ENCODE peak calls at places on chromosome 19, in ten cellular contexts. E is heart left ventricle, A is colonic mucosa, W is HFFc6, J is BJ, V is AG09309, L is thoracic aorta, U is heart right ventricle, S is GM06990, O is cardiac fibroblast. R is an unnamed sample.

GRCh38 chr19:44512326-44513298 is 12.3 kb upstream of the ZNF180 start:
- DNase-seq in S (no peak), L (no peak), U (no peak), V (peak), J (no peak), A (peak), E (no peak), O (peak), W (peak), R (no peak)

GRCh38 chr19:41226053-41226873 is 7.2 kb downstream of the AXL start:
- DNase-seq in U (peak), S (no peak), L (peak), V (peak), A (peak), J (peak), W (peak), O (peak), E (peak), R (no peak)

GRCh38 chr19:48329167-48329891 is 4.0 kb downstream of the EMP3 start:
- DNase-seq in W (peak), V (no peak), L (no peak), A (no peak), J (no peak), U (no peak), S (peak), E (no peak), O (peak), R (no peak)

GRCh38 chr19:45509692-45510015 is 2.4 kb downstream of the VASP start:
- DNase-seq in A (no peak), W (no peak), V (no peak), L (no peak), O (no peak), J (no peak), U (no peak), S (no peak), E (no peak), R (no peak)

GRCh38 chr19:5837768-5838364 is 1.6 kb downstream of the FUT6 start:
- DNase-seq in E (no peak), L (no peak), J (no peak), S (no peak), O (no peak), V (no peak), U (no peak), W (no peak), A (no peak), R (no peak)

GRCh38 chr19:1882089-1882785 is 3.1 kb downstream of the ABHD17A start:
- DNase-seq in O (no peak), S (no peak), L (no peak), U (no peak), E (no peak), J (no peak), W (no peak), A (no peak), V (no peak), R (no peak)

GRCh38 chr19:50196322-50196932 is 7.0 kb upstream of the MYH14 start:
- DNase-seq in W (no peak), A (no peak), S (no peak), L (no peak), J (no peak), V (no peak), O (no peak), E (no peak), U (no peak), R (no peak)

GRCh38 chr19:47124937-47125668 is 5.5 kb upstream of the SAE1 start:
- DNase-seq in V (no peak), W (peak), S (no peak), U (no peak), A (no peak), L (no peak), J (no peak), E (no peak), O (peak), R (no peak)

GRCh38 chr19:688992-689391 is 6.3 kb downstream of the PRSS57 start:
- DNase-seq in U (no peak), L (no peak), A (no peak), O (no peak), V (no peak), S (no peak), W (no peak), E (no peak), J (no peak), R (no peak)

GRCh38 chr19:37920591-37921450 is 13.8 kb downstream of the SIPA1L3 start:
- DNase-seq in J (no peak), S (peak), W (no peak), U (no peak), L (no peak), V (no peak), E (no peak), A (no peak), O (no peak), R (no peak)

GRCh38 chr19:35140898-35141626 is 2.0 kb upstream of the FXYD7 start:
- DNase-seq in W (peak), J (no peak), E (peak), L (peak), U (peak), V (no peak), S (peak), A (peak), O (peak), R (peak)

GRCh38 chr19:2755811-2756210 is 16.0 kb upstream of the SLC39A3 start:
- DNase-seq in L (no peak), A (no peak), U (no peak), E (no peak), O (no peak), W (no peak), V (no peak), S (no peak), J (no peak), R (no peak)

GRCh38 chr19:38370299-38370698 is 4.1 kb upstream of the PSMD8 start:
- DNase-seq in V (no peak), E (no peak), U (no peak), L (no peak), W (no peak), A (no peak), S (no peak), O (no peak), J (no peak), R (no peak)

GRCh38 chr19:37551123-37551993 is 43.2 kb downstream of the ZNF571 start:
- DNase-seq in A (peak), L (no peak), U (peak), O (peak), V (no peak), E (peak), W (no peak), J (peak), S (peak), R (no peak)

GRCh38 chr19:49565261-49565660 is 15.1 kb downstream of the NOSIP start:
- DNase-seq in V (no peak), J (no peak), A (peak), O (peak), L (no peak), S (no peak), E (peak), U (no peak), W (no peak), R (no peak)

GRCh38 chr19:28359819-28360414 is 853.0 kb downstream of the UQCRFS1 start:
- DNase-seq in U (no peak), W (no peak), S (no peak), V (no peak), J (no peak), A (no peak), E (no peak), O (no peak), L (no peak), R (no peak)

GRCh38 chr19:6362351-6362801 is 1.0 kb downstream of the CLPP start:
- DNase-seq in E (no peak), V (no peak), J (no peak), U (no peak), W (no peak), S (peak), L (no peak), A (no peak), O (no peak), R (no peak)

GRCh38 chr19:48510421-48511268 is 990 bp downstream of the LMTK3 start:
- DNase-seq in A (peak), J (no peak), W (peak), E (peak), U (peak), O (peak), V (no peak), S (peak), L (no peak), R (peak)

GRCh38 chr19:55494172-55494761 is 6.0 kb downstream of the SSC5D start:
- DNase-seq in E (peak), W (peak), O (peak), L (no peak), A (no peak), J (no peak), U (peak), S (no peak), V (no peak), R (peak)

GRCh38 chr19:48992571-48993174 is 436 bp downstream of the GYS1 start:
- DNase-seq in J (no peak), O (no peak), S (no peak), W (no peak), A (peak), E (peak), L (no peak), V (no peak), U (no peak), R (no peak)

GRCh38 chr19:52007436-52007804 is 591 bp downstream of the ZNF615 start:
- DNase-seq in S (no peak), W (no peak), U (no peak), O (peak), J (no peak), E (no peak), A (no peak), V (no peak), L (no peak), R (no peak)

GRCh38 chr19:29122185-29122584 is 90.8 kb downstream of the UQCRFS1 start:
- DNase-seq in V (no peak), S (no peak), W (no peak), U (no peak), L (no peak), E (no peak), O (no peak), J (no peak), A (no peak), R (no peak)

GRCh38 chr19:40217921-40218890 is at the start of gene TTC9B:
- DNase-seq in S (peak), W (no peak), U (no peak), E (no peak), J (no peak), V (no peak), L (no peak), O (peak), A (no peak), R (no peak)

GRCh38 chr19:57171551-57172081 is 4.3 kb upstream of the DUXA start:
- DNase-seq in E (peak), V (no peak), W (no peak), U (peak), L (no peak), A (peak), J (no peak), O (peak), S (peak), R (no peak)

GRCh38 chr19:46211201-46211881 is 18.2 kb upstream of the IGFL1 start:
- DNase-seq in O (peak), U (no peak), W (no peak), S (no peak), V (no peak), J (no peak), A (no peak), E (no peak), L (no peak), R (no peak)

GRCh38 chr19:42394751-42395150 is 4.7 kb upstream of the CNFN start:
- DNase-seq in E (no peak), W (no peak), J (no peak), O (peak), S (no peak), L (no peak), V (no peak), A (no peak), U (no peak), R (no peak)

GRCh38 chr19:40613669-40614594 is 12.8 kb downstream of the LTBP4 start:
- DNase-seq in O (peak), A (peak), V (no peak), S (peak), U (peak), E (peak), J (peak), W (peak), L (no peak), R (no peak)

GRCh38 chr19:45293682-45294081 is 29.0 kb downstream of the CKM start:
- DNase-seq in W (no peak), U (no peak), E (no peak), A (no peak), O (no peak), L (no peak), S (no peak), J (no peak), V (no peak), R (no peak)

GRCh38 chr19:32566246-32566830 is 14.7 kb upstream of the PDCD5 start:
- DNase-seq in O (peak), W (peak), J (no peak), U (no peak), A (no peak), L (no peak), E (no peak), S (no peak), V (no peak), R (no peak)

GRCh38 chr19:29294343-29294811 is 81.4 kb upstream of the UQCRFS1 start:
- DNase-seq in U (no peak), L (no peak), V (no peak), O (no peak), W (no peak), J (no peak), E (no peak), A (no peak), S (no peak), R (no peak)

GRCh38 chr19:40632311-40633036 is 31.3 kb downstream of the LTBP4 start:
- DNase-seq in O (no peak), S (no peak), V (no peak), E (no peak), A (no peak), L (no peak), U (no peak), J (no peak), W (no peak), R (no peak)

GRCh38 chr19:6971366-6971765 is 49.9 kb downstream of the MBD3L2B start:
- DNase-seq in S (no peak), U (no peak), O (no peak), W (peak), E (no peak), V (no peak), J (no peak), A (no peak), L (no peak), R (no peak)

GRCh38 chr19:45769821-45770191 is 754 bp upstream of the SIX5 start:
- DNase-seq in U (peak), E (peak), W (no peak), L (no peak), A (peak), J (no peak), S (peak), O (no peak), V (no peak), R (no peak)

GRCh38 chr19:49546825-49547565 is 19.2 kb downstream of the RCN3 start:
- DNase-seq in E (peak), W (peak), L (peak), S (no peak), U (no peak), O (peak), A (peak), J (peak), V (peak), R (peak)

GRCh38 chr19:12648088-12648487 is 18.5 kb downstream of the MAN2B1 start:
- DNase-seq in J (no peak), A (peak), O (no peak), L (no peak), V (no peak), U (no peak), E (no peak), W (no peak), S (no peak), R (no peak)
- TF ChIP-seq CTCF in J (peak), A (no peak), O (peak), L (no peak), V (peak), U (peak), E (peak), W (peak), S (no peak), R (no peak)

DNA sequence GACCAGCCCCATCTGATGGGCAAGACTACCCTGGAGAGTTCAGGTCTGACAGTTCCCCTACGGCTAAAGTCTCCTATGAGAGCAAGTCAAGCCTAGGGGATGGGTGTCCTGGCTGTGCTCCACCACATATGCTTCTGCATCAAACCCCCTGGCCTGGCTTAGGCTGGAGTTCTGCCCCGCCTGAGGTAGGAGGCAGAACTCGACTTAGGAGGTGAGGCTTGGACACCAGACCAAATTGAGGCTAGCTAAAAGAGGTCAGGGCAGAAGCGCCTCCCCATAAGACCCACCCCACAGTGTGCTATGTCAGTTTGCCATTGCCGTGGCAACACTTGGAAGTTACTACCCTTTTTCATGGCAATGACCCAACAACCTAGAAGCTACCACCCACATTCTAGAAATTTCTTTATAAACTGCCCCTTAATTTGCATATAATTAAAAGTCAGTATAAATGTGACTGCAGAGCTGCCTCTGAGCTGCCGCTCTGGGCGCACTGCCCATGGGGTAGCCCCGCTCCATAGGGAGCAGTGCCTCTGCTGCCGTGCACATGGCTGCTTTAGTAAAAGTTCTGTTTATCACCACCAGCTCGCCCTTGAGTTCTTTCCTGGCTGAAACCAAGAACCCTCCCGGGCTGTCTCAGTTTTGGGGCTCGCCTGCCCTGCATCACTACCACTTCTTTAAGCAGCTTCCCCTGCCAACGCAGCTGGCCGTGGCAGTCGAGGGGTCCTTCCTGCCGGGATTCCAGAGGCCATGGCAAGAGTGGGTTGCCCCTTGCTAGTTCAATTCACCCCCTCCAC is 20.2 kb downstream of the AP1M1 start:
- DNase-seq in E (no peak), U (no peak), O (no peak), V (no peak), J (no peak), S (no peak), W (no peak), L (no peak), A (no peak), R (no peak)
- TF ChIP-seq CTCF in E (no peak), U (no peak), O (no peak), V (no peak), J (no peak), S (no peak), W (no peak), L (no peak), A (no peak), R (no peak)

GRCh38 chr19:31111741-31112140 is 237.5 kb downstream of the TSHZ3 start:
- DNase-seq in L (no peak), A (no peak), S (no peak), O (no peak), U (no peak), J (no peak), V (no peak), W (no peak), E (no peak), R (no peak)

GRCh38 chr19:31109626-31110025 is 239.6 kb downstream of the TSHZ3 start:
- DNase-seq in L (no peak), E (no peak), V (no peak), W (no peak), A (no peak), U (no peak), O (no peak), J (no peak), S (no peak), R (no peak)

GRCh38 chr19:31113250-31113685 is 236.0 kb downstream of the TSHZ3 start:
- DNase-seq in J (peak), A (no peak), S (no peak), L (no peak), U (no peak), O (no peak), V (peak), E (no peak), W (peak), R (no peak)

GRCh38 chr19:31112158-31112557 is 237.1 kb downstream of the TSHZ3 start:
- DNase-seq in A (no peak), W (no peak), S (no peak), V (no peak), L (no peak), E (no peak), O (no peak), J (no peak), U (no peak), R (no peak)

DNA sequence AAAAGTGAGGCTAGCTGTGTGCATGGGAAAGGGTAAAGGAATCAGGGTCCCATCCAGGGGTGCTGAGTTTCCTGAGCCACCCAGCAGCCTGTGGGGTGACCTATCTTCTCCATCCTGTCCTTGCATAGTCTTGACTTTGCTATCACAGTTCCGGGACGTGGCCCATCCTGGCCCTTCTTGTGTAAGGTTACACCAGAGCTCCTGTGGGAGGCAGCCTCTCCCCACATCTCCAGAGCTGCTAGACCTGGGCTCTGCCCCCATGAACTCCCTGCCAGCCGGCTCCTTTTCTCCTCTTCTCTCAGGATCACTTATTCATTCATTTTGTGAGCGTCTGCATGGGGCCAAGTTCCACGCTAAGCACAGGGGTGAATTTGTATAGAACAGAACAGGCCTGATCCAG is 238.9 kb downstream of the TSHZ3 start:
- DNase-seq in U (no peak), J (no peak), V (peak), W (peak), L (no peak), A (no peak), E (no peak), O (peak), S (no peak), R (no peak)
- TF ChIP-seq CTCF in U (peak), J (peak), V (peak), W (peak), L (no peak), A (no peak), E (no peak), O (peak), S (no peak), R (no peak)

DNA sequence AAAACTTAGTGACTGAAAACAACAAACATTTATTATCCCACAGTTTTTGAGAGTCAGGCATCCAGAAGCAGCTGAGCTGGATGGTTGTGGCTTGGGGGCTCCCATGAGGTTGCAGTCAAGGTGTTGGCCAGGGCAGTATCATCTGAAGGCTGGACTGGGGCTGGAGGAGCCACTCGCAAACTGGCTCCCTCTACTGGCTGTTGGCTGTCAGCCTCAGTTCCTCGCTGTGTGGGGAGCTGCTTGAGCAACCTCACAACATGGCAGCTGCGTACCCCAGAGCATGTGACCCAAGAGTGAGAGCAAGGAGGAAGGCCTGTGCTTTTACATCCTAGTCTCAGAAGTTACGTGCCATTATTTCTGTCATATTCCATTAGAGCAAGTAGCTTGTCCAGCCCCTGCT is 9.7 kb downstream of the YJU2 start:
- DNase-seq in L (no peak), U (no peak), A (no peak), J (no peak), V (no peak), S (no peak), E (no peak), O (no peak), W (no peak), R (no peak)
- TF ChIP-seq CTCF in L (no peak), U (no peak), A (no peak), J (peak), V (no peak), S (peak), E (no peak), O (peak), W (peak), R (no peak)

DNA sequence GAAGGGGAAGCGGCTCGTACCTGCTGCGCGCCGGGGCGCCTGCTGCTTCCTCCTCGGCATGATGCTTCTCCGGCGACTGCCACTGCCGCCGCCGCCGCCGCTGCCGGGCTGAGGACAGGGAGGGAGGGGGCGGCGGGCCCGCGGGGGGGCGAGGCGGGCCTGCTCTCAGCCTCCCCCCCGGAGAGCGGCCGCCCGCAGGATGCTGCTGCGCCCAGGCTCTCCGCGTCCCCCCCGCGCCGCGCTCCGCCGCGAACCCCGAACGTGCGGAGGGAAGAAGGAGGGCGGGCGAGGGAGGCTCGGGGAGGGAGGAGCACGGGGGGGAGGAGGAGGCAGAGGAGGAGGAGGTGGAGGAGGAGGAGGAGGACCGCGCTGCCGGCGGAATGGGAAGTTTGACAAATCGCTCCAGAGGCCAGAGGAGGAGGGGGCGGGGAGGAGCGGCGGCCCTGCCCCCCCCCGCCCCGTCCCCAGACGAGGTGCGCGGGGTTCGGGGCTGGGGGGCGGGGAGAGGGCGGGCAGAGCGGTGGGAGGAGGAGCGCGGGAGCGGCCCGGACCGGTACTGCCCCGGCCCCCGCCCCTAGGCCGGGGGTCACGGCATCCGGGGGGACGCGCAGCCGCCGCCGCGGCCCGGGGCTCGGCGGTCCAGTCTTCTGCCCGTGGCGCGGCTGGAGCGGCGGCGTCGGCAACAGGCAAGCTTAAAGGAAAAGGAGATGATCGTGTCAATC is at the start of gene TSHZ3:
- DNase-seq in A (peak), U (peak), S (no peak), E (peak), V (peak), O (peak), L (no peak), J (no peak), W (peak), R (no peak)
- TF ChIP-seq CTCF in A (no peak), U (no peak), S (no peak), E (no peak), V (no peak), O (no peak), L (no peak), J (no peak), W (no peak), R (no peak)

R was measured in omental fat pad.